ENCODE peak calls at places on chromosomes 7 and 10, in six cellular contexts. V is suprapubic skin, C is uterus, I is H9, L is tibial nerve, U is GM23338. M is an unnamed sample. For H3K4me1, the result is how much of the 10 kb centered on the place peaks cover.

GRCh38 chr10:17256026-17256425 is 28.0 kb downstream of the VIM start:
- DNase-seq in V (no peak), C (no peak), I (no peak), L (no peak), U (no peak), M (no peak)

GRCh38 chr10:8873310-8873709 is 818.8 kb downstream of the GATA3 start:
- DNase-seq in V (no peak), C (no peak), I (no peak), L (no peak), U (peak), M (no peak)

GRCh38 chr10:108450280-108450679 is 1285.8 kb upstream of the SORCS1 start:
- DNase-seq in V (no peak), C (no peak), I (no peak), L (no peak), U (no peak), M (no peak)

GRCh38 chr10:44862917-44863316 is 48.2 kb upstream of the TMEM72 start:
- DNase-seq in V (no peak), C (no peak), I (no peak), L (no peak), U (no peak), M (no peak)

GRCh38 chr7:84194484-84195260 is at the start of gene SEMA3A:
- DNase-seq in V (no peak), C (no peak), I (peak), L (peak), U (peak), M (peak)

GRCh38 chr7:113816639-113817038 is 102.2 kb downstream of the PPP1R3A start:
- DNase-seq in V (no peak), C (no peak), I (no peak), L (no peak), U (no peak), M (no peak)

GRCh38 chr7:105027176-105027853 is 13.3 kb downstream of the KMT2E start:
- DNase-seq in V (no peak), C (no peak), I (no peak), L (no peak), U (no peak), M (no peak)

GRCh38 chr10:51082857-51083256 is 8.6 kb downstream of the PRKG1 start:
- DNase-seq in V (no peak), C (no peak), I (no peak), L (no peak), U (peak), M (no peak)

GRCh38 chr10:73218466-73219191 is 28.4 kb downstream of the DNAJC9 start:
- DNase-seq in V (no peak), C (no peak), I (no peak), L (no peak), U (peak), M (no peak)

GRCh38 chr7:45219130-45219529 is 61.5 kb downstream of the RAMP3 start:
- DNase-seq in V (no peak), C (no peak), I (peak), L (no peak), U (no peak), M (no peak)

GRCh38 chr10:114508376-114508775 is 104.1 kb upstream of the AFAP1L2 start:
- DNase-seq in V (no peak), C (no peak), I (no peak), L (no peak), U (no peak), M (no peak)

GRCh38 chr10:94042814-94043175 is 49.1 kb downstream of the PLCE1 start:
- DNase-seq in V (no peak), C (no peak), I (no peak), L (no peak), U (no peak), M (no peak)

GRCh38 chr7:21616796-21617436 is 74.1 kb downstream of the DNAH11 start:
- DNase-seq in V (no peak), C (no peak), I (no peak), L (no peak), U (no peak), M (no peak)

GRCh38 chr7:117401293-117402002 is 25.8 kb downstream of the ASZ1 start:
- DNase-seq in V (no peak), C (no peak), I (no peak), L (no peak), U (peak), M (no peak)
- TF ChIP-seq CTCF in V (no peak), C (no peak), I (peak), L (no peak), U (peak), M (no peak)

DNA sequence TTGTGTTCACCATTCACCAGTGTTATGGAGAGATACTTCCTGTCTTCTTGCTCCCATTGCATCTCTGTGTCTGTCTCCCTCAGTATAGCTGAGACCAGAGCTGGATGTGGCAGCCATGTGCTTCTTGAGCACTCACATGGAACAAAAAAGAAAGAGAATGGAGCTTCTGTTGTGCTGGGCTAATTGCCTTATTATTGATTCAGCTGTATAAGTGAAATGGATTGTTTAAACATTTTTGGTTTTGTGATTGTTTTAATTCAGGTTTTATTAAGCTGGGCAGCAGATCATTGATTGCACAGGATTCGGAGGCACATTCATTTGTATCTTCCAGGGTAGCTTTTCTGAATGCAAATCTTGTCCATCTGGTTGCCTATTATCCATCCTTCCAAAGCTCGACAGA is 119.9 kb downstream of the CCNY start:
- DNase-seq in V (no peak), C (no peak), I (no peak), L (no peak), U (no peak), M (no peak)
- H3K27ac ChIP-seq in V (no peak), C (no peak), I (no peak), L (no peak), U (no peak), M (no peak)

DNA sequence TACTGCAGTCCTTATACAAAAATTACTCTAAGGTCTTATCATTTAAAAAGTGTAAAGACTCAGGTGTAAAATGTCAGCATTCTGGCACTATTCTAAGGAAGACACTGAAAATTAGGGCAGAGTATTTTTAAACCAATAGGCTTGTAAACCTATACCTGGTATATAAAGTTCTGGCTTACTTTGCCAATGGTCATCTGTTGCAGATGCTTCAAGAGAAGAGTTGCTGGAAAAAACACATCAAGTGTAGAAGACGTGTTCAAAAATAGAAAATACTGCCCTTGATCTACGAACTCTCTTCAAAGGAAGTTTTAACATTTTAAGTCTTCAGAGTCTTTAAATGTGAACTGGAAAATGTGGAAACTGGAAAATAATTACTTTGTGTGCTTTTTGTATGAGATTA is 23.9 kb downstream of the NT5C3A start:
- DNase-seq in V (no peak), C (no peak), I (no peak), L (no peak), U (no peak), M (no peak)
- H3K4me1 ChIP-seq in V (under half), C (under half), I (under half), L (under half), U (under half), M (under half)

GRCh38 chr7:130394421-130395188 is 14.3 kb downstream of the CPA1 start:
- DNase-seq in V (no peak), C (no peak), I (no peak), L (no peak), U (peak), M (no peak)
- TF ChIP-seq CTCF in V (no peak), C (no peak), I (no peak), L (no peak), U (no peak), M (no peak)

GRCh38 chr7:2525161-2525930 is 5.8 kb downstream of the LFNG start:
- DNase-seq in V (no peak), C (no peak), I (no peak), L (no peak), U (no peak), M (peak)

GRCh38 chr7:2523941-2524807 is 4.6 kb downstream of the LFNG start:
- DNase-seq in V (no peak), C (peak), I (peak), L (no peak), U (peak), M (peak)

GRCh38 chr7:2523461-2523905 is 3.9 kb downstream of the LFNG start:
- DNase-seq in V (no peak), C (no peak), I (peak), L (no peak), U (peak), M (no peak)

GRCh38 chr7:2525931-2526630 is 6.5 kb downstream of the LFNG start:
- DNase-seq in V (no peak), C (no peak), I (no peak), L (no peak), U (peak), M (no peak)

DNA sequence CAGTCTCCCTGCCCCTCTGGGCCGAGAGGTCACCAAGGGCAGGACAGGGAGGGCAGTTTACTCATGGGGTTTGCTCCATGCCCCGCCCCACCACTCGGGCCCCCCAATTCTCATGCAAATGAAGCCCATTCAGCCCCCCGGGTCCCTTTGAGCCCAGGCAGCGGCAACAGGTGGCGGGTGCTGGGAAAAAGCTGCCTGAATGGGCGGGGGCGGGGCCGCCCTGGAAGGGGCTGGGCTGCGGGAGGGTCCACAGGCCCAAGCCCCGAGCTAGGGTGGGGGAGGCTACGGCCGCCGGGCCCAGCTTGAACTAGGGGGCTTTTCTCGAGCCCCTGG is 5.2 kb downstream of the LFNG start:
- DNase-seq in V (no peak), C (no peak), I (peak), L (no peak), U (peak), M (no peak)
- H3K27ac ChIP-seq in V (peak), C (peak), I (no peak), L (peak), U (peak), M (no peak)

GRCh38 chr7:75968561-75969001 is 25.8 kb downstream of the TMEM120A start:
- DNase-seq in V (no peak), C (no peak), I (no peak), L (no peak), U (no peak), M (no peak)
- H3K4me1 ChIP-seq in V (half or more), C (under half), I (under half), L (under half), U (under half), M (half or more)